ENCODE peak calls at places on chromosomes 3 and 15, in six cellular contexts. U is endothelial cell of umbilical vein, K is GM12878, C is A549, A is HepG2, L is K562. P is an unnamed sample.

GRCh38 chr3:132641837-132642538 is 17.6 kb downstream of the ACAD11 start:
- DNase-seq in C (peak; percentile 37), U (peak; percentile 72), L (peak; percentile 41), A (peak; percentile 45), K (no peak), P (peak; percentile 56)

GRCh38 chr3:146464005-146464595 is 5.3 kb downstream of the PLSCR2 start:
- DNase-seq in K (no peak), A (no peak), U (no peak), L (no peak), C (no peak), P (no peak)

GRCh38 chr3:74089854-74090253 is 465.1 kb upstream of the PDZRN3 start:
- DNase-seq in U (no peak), L (no peak), K (no peak), A (no peak), C (no peak), P (no peak)

GRCh38 chr15:78241017-78241416 is 6.7 kb upstream of the ACSBG1 start:
- DNase-seq in C (peak; percentile 83), L (peak; percentile 89), U (peak; percentile 65), A (peak; percentile 49), K (no peak), P (peak; percentile 87)

GRCh38 chr3:16917256-16917935 is 32.6 kb downstream of the PLCL2 start:
- DNase-seq in C (no peak), A (no peak), K (no peak), L (no peak), U (peak; percentile 23), P (no peak)

GRCh38 chr3:113241292-113242033 is 30.1 kb downstream of the BOC start:
- DNase-seq in L (no peak), A (no peak), K (no peak), C (no peak), U (no peak), P (peak; percentile 71)

GRCh38 chr3:194638991-194639605 is 5.9 kb upstream of the TMEM44 start:
- DNase-seq in U (no peak), C (no peak), L (no peak), K (no peak), A (no peak), P (no peak)

GRCh38 chr3:165855581-165855980 is 18.4 kb upstream of the BCHE start:
- DNase-seq in C (no peak), A (no peak), K (no peak), L (no peak), U (peak; percentile 68), P (no peak)

GRCh38 chr15:25532269-25532668 is 93.4 kb upstream of the UBE3A start:
- DNase-seq in A (no peak), K (no peak), C (no peak), L (no peak), U (no peak), P (no peak)

GRCh38 chr3:158789592-158789991 is 12.3 kb upstream of the MFSD1 start:
- DNase-seq in L (peak; percentile 60), U (peak; percentile 75), C (peak; percentile 77), K (no peak), A (peak; percentile 43), P (peak; percentile 59)

GRCh38 chr3:72821170-72821781 is 27.0 kb downstream of the SHQ1 start:
- DNase-seq in L (no peak), K (no peak), C (no peak), A (no peak), U (peak; percentile 64), P (no peak)

GRCh38 chr3:47250309-47251060 is 32.1 kb downstream of the KIF9 start:
- DNase-seq in C (peak; percentile 41), K (no peak), L (peak; percentile 82), U (peak; percentile 43), A (peak; percentile 60), P (peak; percentile 55)

GRCh38 chr15:60423540-60423939 is 25.8 kb upstream of the ANXA2 start:
- DNase-seq in L (no peak), K (no peak), C (peak; percentile 80), A (peak; percentile 44), U (peak; percentile 64), P (no peak)

GRCh38 chr3:180855364-180855763 is 57.1 kb upstream of the FXR1 start:
- DNase-seq in L (no peak), C (peak; percentile 6), A (peak; percentile 23), K (no peak), U (peak; percentile 19), P (peak; percentile 12)

GRCh38 chr3:141373768-141374526 is 5.6 kb downstream of the ZBTB38 start:
- DNase-seq in C (peak; percentile 31), A (no peak), K (no peak), L (no peak), U (no peak), P (no peak)

GRCh38 chr3:134579266-134579665 is 71.6 kb downstream of the KY start:
- DNase-seq in C (no peak), U (no peak), K (no peak), A (no peak), L (no peak), P (no peak)

GRCh38 chr3:24351779-24352469 is 142.7 kb downstream of the THRB start:
- DNase-seq in U (peak; percentile 90), A (no peak), K (no peak), C (no peak), L (peak; percentile 83), P (no peak)

GRCh38 chr3:174356596-174356995 is 502.5 kb upstream of the NAALADL2 start:
- DNase-seq in K (no peak), A (no peak), L (no peak), U (no peak), C (no peak), P (no peak)

GRCh38 chr15:96054029-96054428 is 276.5 kb upstream of the NR2F2 start:
- DNase-seq in C (no peak), U (no peak), K (no peak), A (no peak), L (peak; percentile 29), P (no peak)

GRCh38 chr3:146308222-146308621 is 57.3 kb upstream of the PLSCR4 start:
- DNase-seq in L (no peak), U (peak; percentile 87), C (no peak), K (no peak), A (no peak), P (no peak)

GRCh38 chr3:45180899-45181298 is 34.7 kb upstream of the CDCP1 start:
- DNase-seq in K (no peak), L (no peak), A (no peak), C (no peak), U (no peak), P (no peak)

GRCh38 chr3:33940149-33940548 is 141.7 kb downstream of the PDCD6IP start:
- DNase-seq in A (no peak), U (no peak), K (no peak), C (no peak), L (no peak), P (no peak)

GRCh38 chr3:160196511-160197104 is 28.6 kb upstream of the C3orf80 start:
- DNase-seq in A (no peak), U (no peak), C (no peak), L (no peak), K (no peak), P (no peak)

GRCh38 chr3:30681276-30682211 is 75.1 kb downstream of the TGFBR2 start:
- DNase-seq in U (peak; percentile 99), K (no peak), C (no peak), A (no peak), L (no peak), P (no peak)

GRCh38 chr15:79948095-79948695 is 22.8 kb downstream of the BCL2A1 start:
- DNase-seq in U (no peak), A (no peak), L (peak; percentile 46), C (peak; percentile 52), K (no peak), P (no peak)

GRCh38 chr15:70539912-70540520 is 223.3 kb downstream of the UACA start:
- DNase-seq in A (no peak), K (no peak), C (no peak), L (no peak), U (no peak), P (no peak)

GRCh38 chr3:70985572-70985971 is 598.0 kb downstream of the FOXP1 start:
- DNase-seq in C (no peak), L (no peak), K (no peak), U (no peak), A (no peak), P (no peak)

GRCh38 chr3:159765025-159765859 is 223.4 kb upstream of the IL12A start:
- DNase-seq in A (no peak), K (no peak), U (peak; percentile 88), L (no peak), C (peak; percentile 86), P (no peak)

GRCh38 chr3:2096196-2096595 is 2.5 kb upstream of the CNTN4 start:
- DNase-seq in U (no peak), C (no peak), A (no peak), K (no peak), L (no peak), P (no peak)

GRCh38 chr3:133775835-133776234 is 29.6 kb downstream of the TF start:
- DNase-seq in C (no peak), U (no peak), A (no peak), K (no peak), L (no peak), P (no peak)

GRCh38 chr3:51977449-51978142 is 2.7 kb downstream of the ABHD14A start:
- DNase-seq in U (no peak), K (no peak), A (no peak), C (no peak), L (no peak), P (no peak)

GRCh38 chr3:51992017-51992682 is 3.5 kb downstream of the RPL29 start:
- DNase-seq in K (no peak), U (no peak), C (no peak), L (no peak), A (no peak), P (peak; percentile 47)

GRCh38 chr3:40207796-40208195 is 101.7 kb upstream of the EIF1B start:
- DNase-seq in U (no peak), L (no peak), A (no peak), C (no peak), K (no peak), P (no peak)

GRCh38 chr15:82540055-82540983 is at the start of gene RPS17:
- DNase-seq in C (peak; percentile 97), L (peak; percentile 99), U (peak; percentile 94), K (peak; percentile 85), A (peak; percentile 88), P (peak; percentile 97)
- TF ChIP-seq MYC in C (peak; percentile 92), L (peak; percentile 97), U (no peak), K (peak; percentile 99), A (peak; percentile 98), P (peak; percentile 95)

DNA sequence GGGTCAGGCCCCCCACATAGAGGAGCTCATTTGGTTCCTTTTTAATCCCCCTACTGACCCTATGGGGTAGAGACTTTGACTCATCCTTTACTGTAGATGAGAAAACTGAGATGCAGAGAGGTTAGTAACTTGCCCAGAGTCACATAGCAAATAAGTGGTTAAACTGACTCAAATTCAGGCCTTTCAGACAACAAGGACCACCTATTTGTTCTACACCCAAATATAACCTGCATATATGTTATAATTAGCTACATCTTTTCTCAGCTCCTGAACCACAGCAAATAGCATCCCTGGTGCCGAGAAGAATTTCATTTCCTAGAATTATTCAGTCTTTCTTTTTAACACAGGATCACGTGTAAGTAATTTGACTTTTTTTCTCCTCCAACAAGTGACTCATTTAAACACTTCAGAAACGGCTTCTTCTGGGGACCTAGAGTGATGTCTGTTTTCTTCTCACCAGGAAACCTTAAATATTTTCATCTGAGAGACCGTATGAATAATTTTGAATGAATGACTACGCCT is 57.4 kb downstream of the MGLL start:
- DNase-seq in K (peak; percentile 64), C (no peak), L (no peak), U (no peak), A (no peak), P (no peak)
- TF ChIP-seq CTCF in K (no peak), C (no peak), L (no peak), U (no peak), A (no peak), P (no peak)

GRCh38 chr3:170711786-170712185 is 125.9 kb upstream of the SLC7A14 start:
- DNase-seq in K (no peak), C (no peak), A (no peak), L (no peak), U (no peak), P (no peak)
- TF ChIP-seq MYC in K (no peak), C (no peak), A (no peak), L (no peak), U (no peak), P (no peak)

GRCh38 chr15:72685301-72685924 is 569 bp downstream of the HIGD2B start:
- DNase-seq in C (no peak), A (peak; percentile 25), K (no peak), L (no peak), U (peak; percentile 1), P (peak; percentile 8)
- TF ChIP-seq CTCF in C (no peak), A (no peak), K (no peak), L (no peak), U (no peak), P (no peak)

P was measured in NB4.